ENCODE peak calls at places on chromosome 21, in seven cellular contexts. V is neural progenitor cell, C is hepatocyte, K is HCT116, X is GM23248, D is MM.1S, Y is GM23338. T is an unnamed sample.

GRCh38 chr21:37257967-37258877 is 8.9 kb downstream of the VPS26C start:
- DNase-seq in K (no peak), X (peak; percentile 84), Y (peak; percentile 93), V (peak; percentile 91), C (peak; percentile 88), D (no peak), T (peak; percentile 60)

GRCh38 chr21:21373969-21374368 is 375.8 kb downstream of the NCAM2 start:
- DNase-seq in Y (no peak), X (peak; percentile 2), V (no peak), K (no peak), D (no peak), C (no peak), T (no peak)

GRCh38 chr21:26717146-26717739 is 128.0 kb downstream of the ADAMTS1 start:
- DNase-seq in X (peak; percentile 49), C (no peak), Y (peak; percentile 28), K (no peak), V (no peak), D (peak; percentile 27), T (peak; percentile 60)

GRCh38 chr21:37264808-37265207 is 2.3 kb downstream of the VPS26C start:
- DNase-seq in K (no peak), X (peak; percentile 23), C (no peak), Y (no peak), V (no peak), D (no peak), T (peak; percentile 65)

GRCh38 chr21:37266515-37267221 is 466 bp downstream of the VPS26C start:
- DNase-seq in K (no peak), V (peak; percentile 75), Y (no peak), X (peak; percentile 69), C (peak; percentile 80), D (peak; percentile 93), T (peak; percentile 78)

GRCh38 chr21:41612674-41613250 is 104.8 kb upstream of the TMPRSS2 start:
- DNase-seq in C (peak; percentile 80), D (no peak), V (peak; percentile 84), Y (peak; percentile 78), K (no peak), X (peak; percentile 98), T (peak; percentile 93)

GRCh38 chr21:24514081-24514733 is 1093.1 kb downstream of the MRPL39 start:
- DNase-seq in V (no peak), D (peak; percentile 57), C (no peak), Y (peak; percentile 9), X (peak; percentile 0), K (no peak), T (peak; percentile 57)

GRCh38 chr21:41024341-41025056 is 143.5 kb upstream of the BACE2 start:
- DNase-seq in K (no peak), X (no peak), C (peak; percentile 71), V (peak; percentile 21), Y (no peak), D (peak; percentile 91), T (no peak)

GRCh38 chr21:36330904-36331303 is 10.9 kb downstream of the MORC3 start:
- DNase-seq in D (peak; percentile 78), V (peak; percentile 57), C (peak; percentile 53), X (peak; percentile 71), Y (peak; percentile 62), K (peak; percentile 27), T (peak; percentile 62)

GRCh38 chr21:26491663-26492062 is 81.4 kb downstream of the CYYR1 start:
- DNase-seq in D (no peak), K (no peak), V (no peak), C (no peak), X (no peak), Y (no peak), T (no peak)

GRCh38 chr21:14376854-14377253 is 6.1 kb downstream of the HSPA13 start:
- DNase-seq in C (no peak), X (no peak), Y (peak; percentile 41), V (no peak), K (no peak), D (no peak), T (peak; percentile 24)

GRCh38 chr21:23963454-23963853 is 1643.8 kb downstream of the MRPL39 start:
- DNase-seq in C (no peak), V (no peak), D (no peak), X (no peak), K (no peak), Y (no peak), T (peak; percentile 84)

GRCh38 chr21:40732243-40732642 is 114.7 kb downstream of the DSCAM start:
- DNase-seq in Y (no peak), C (no peak), D (no peak), X (no peak), V (no peak), K (no peak), T (no peak)

GRCh38 chr21:17828223-17828622 is 9.1 kb upstream of the C21orf91 start:
- DNase-seq in D (no peak), Y (no peak), X (peak; percentile 61), K (no peak), C (no peak), V (no peak), T (no peak)

GRCh38 chr21:19508844-19509243 is 1105.3 kb upstream of the TMPRSS15 start:
- DNase-seq in D (no peak), X (no peak), Y (no peak), K (no peak), V (no peak), C (no peak), T (no peak)

GRCh38 chr21:30194701-30195299 is 21.1 kb downstream of the CLDN8 start:
- DNase-seq in K (no peak), V (peak; percentile 74), X (peak; percentile 50), C (peak; percentile 67), Y (peak; percentile 81), D (peak; percentile 54), T (peak; percentile 76)

GRCh38 chr21:36719614-36720013 is 20.7 kb downstream of the SIM2 start:
- DNase-seq in C (peak; percentile 50), V (no peak), D (no peak), X (no peak), K (no peak), Y (no peak), T (no peak)

GRCh38 chr21:37562920-37563640 is 196.5 kb downstream of the DYRK1A start:
- DNase-seq in C (no peak), K (no peak), Y (no peak), X (no peak), D (peak; percentile 32), V (no peak), T (no peak)

GRCh38 chr21:26572668-26573381 is at the start of gene CYYR1:
- DNase-seq in D (no peak), V (peak; percentile 84), C (peak; percentile 50), Y (peak; percentile 84), K (no peak), X (peak; percentile 23), T (no peak)

GRCh38 chr21:18517905-18518566 is 114.5 kb upstream of the TMPRSS15 start:
- DNase-seq in K (no peak), D (no peak), C (no peak), Y (no peak), V (no peak), X (no peak), T (no peak)

GRCh38 chr21:37472581-37472980 is 106.0 kb downstream of the DYRK1A start:
- DNase-seq in C (no peak), D (no peak), V (no peak), Y (no peak), X (no peak), K (no peak), T (no peak)

GRCh38 chr21:14271053-14271452 is 55.1 kb downstream of the RBM11 start:
- DNase-seq in V (no peak), Y (no peak), X (no peak), D (no peak), K (no peak), C (peak; percentile 28), T (no peak)

GRCh38 chr21:37463083-37463780 is 96.7 kb downstream of the DYRK1A start:
- DNase-seq in Y (peak; percentile 47), K (peak; percentile 37), X (peak; percentile 79), D (peak; percentile 46), V (peak; percentile 37), C (peak; percentile 33), T (peak; percentile 63)

GRCh38 chr21:36203603-36203889 is 46.9 kb downstream of the DOP1B start:
- DNase-seq in C (peak; percentile 81), Y (no peak), K (peak; percentile 59), D (peak; percentile 37), V (no peak), X (peak; percentile 96), T (peak; percentile 86)

DNA sequence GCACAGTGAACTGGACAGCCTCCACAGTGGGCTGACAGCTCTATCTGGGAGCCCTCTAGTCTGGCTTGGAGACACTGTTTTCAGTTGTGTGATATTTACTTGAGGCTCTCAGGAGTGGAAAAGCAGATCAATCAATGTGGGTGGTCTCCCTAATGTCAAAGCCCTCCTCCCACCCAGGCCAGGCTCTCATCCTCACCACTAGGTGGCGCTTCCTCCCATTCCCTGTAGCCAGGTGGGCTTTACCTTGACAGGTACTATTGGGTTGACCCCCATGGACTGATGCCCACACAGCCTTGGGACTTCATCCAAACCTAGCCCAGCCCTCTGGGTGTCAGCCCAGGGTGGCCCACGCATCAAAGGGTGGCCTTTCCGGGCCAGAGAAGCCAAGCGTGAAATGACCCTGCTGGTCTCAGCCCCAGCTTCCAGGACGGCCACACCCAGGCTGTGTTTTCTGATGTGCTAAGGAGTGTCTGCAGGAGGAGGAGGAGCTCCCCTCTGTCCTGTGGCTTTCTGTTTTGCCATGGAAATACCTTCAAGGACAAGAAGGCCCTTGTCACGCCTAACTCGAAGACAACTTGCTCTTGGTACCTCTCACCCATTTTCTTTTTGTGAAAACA is 54.0 kb downstream of the CLIC6 start:
- DNase-seq in Y (peak; percentile 83), V (peak; percentile 67), D (no peak), C (no peak), K (no peak), X (no peak), T (peak; percentile 32)
- TF ChIP-seq EZH2phosphoT487 in Y (no peak), V (no peak), D (no peak), C (no peak), K (no peak), X (no peak), T (no peak)

DNA sequence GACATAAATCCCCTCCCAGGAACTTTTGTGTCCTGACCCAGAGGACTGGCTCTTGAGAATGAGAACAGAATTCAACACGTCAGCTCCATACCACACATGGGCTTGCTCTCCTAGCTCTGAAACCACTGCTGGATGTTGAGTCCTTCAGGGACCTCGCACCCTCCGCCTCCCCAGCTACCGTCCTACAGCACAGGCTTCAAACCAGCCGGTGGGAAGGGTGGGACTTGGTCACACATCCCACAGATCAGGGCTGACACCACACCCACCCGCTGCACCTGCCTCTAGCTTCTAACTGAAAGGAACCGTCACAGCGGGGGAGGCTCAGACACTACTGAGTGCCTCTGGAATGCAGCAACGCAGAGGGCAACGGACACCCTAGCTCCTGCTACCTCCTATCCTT is 24.0 kb downstream of the MRAP start:
- DNase-seq in K (no peak), D (no peak), V (no peak), X (no peak), C (no peak), Y (no peak), T (no peak)
- H3K36me3 ChIP-seq in K (peaks cover 70% of the 10 kb centered on the region), D (peaks cover 37% of the 10 kb centered on the region), V (peaks cover 3% of the 10 kb centered on the region), X (peaks cover 72% of the 10 kb centered on the region), C (no peaks in the 10 kb centered on the region), Y (peaks cover 77% of the 10 kb centered on the region), T (peaks cover 89% of the 10 kb centered on the region)

GRCh38 chr21:38646213-38646837 is 148.0 kb upstream of the ERG start:
- DNase-seq in Y (no peak), K (no peak), X (peak; percentile 96), D (no peak), V (no peak), C (no peak), T (peak; percentile 72)
- TF ChIP-seq EZH2phosphoT487 in Y (no peak), K (no peak), X (no peak), D (no peak), V (no peak), C (no peak), T (no peak)

GRCh38 chr21:42690586-42690985 is 37.2 kb downstream of the PDE9A start:
- DNase-seq in V (no peak), K (no peak), C (no peak), Y (no peak), X (no peak), D (no peak), T (no peak)
- H3K36me3 ChIP-seq in V (no peaks in the 10 kb centered on the region), K (no peaks in the 10 kb centered on the region), C (no peaks in the 10 kb centered on the region), Y (peaks cover 4% of the 10 kb centered on the region), X (no peaks in the 10 kb centered on the region), D (no peaks in the 10 kb centered on the region), T (no peaks in the 10 kb centered on the region)